ENCODE peak calls at places on chromosomes 1 and 21, in nine cellular contexts. U, X, P, N, O, E, G, F and W are unnamed samples. For H3K4me1, the result is how much of the 10 kb centered on the place peaks cover.

GRCh38 chr1:18583326-18583941 is 47.2 kb upstream of the PAX7 start:
- DNase-seq in O (no peak), F (no peak), P (peak), U (no peak), E (no peak), X (no peak), G (peak), N (no peak), W (peak)

GRCh38 chr1:8439015-8439702 is 121.2 kb downstream of the SLC45A1 start:
- DNase-seq in N (peak), P (peak), O (peak), X (peak), G (peak), U (peak), F (no peak), E (peak), W (peak)

GRCh38 chr1:21650400-21650799 is 18.8 kb downstream of the RAP1GAP start:
- DNase-seq in G (no peak), F (no peak), N (no peak), O (no peak), U (no peak), E (no peak), X (no peak), P (no peak), W (no peak)

GRCh38 chr1:150974580-150975478 is at the start of gene CERS2:
- DNase-seq in O (peak), U (peak), N (peak), P (peak), X (peak), E (peak), F (no peak), G (peak), W (peak)

GRCh38 chr21:37829447-37829846 is 86.8 kb downstream of the KCNJ6 start:
- DNase-seq in X (peak), G (peak), P (no peak), F (no peak), E (no peak), O (no peak), N (peak), U (no peak), W (peak)

GRCh38 chr1:110787328-110788071 is 85.4 kb upstream of the CD53 start:
- DNase-seq in X (no peak), P (no peak), F (no peak), G (no peak), E (no peak), O (no peak), N (no peak), U (no peak), W (peak)

GRCh38 chr1:111690306-111690617 is 48.9 kb downstream of the INKA2 start:
- DNase-seq in O (no peak), E (peak), U (no peak), N (peak), G (peak), P (no peak), X (peak), F (no peak), W (peak)

GRCh38 chr1:228735871-228736586 is 750 bp downstream of the RHOU start:
- DNase-seq in X (no peak), F (no peak), U (no peak), N (peak), O (peak), G (peak), E (peak), P (peak), W (peak)

GRCh38 chr1:46801323-46802055 is 2.6 kb downstream of the CYP4B1 start:
- DNase-seq in G (no peak), X (no peak), N (no peak), F (no peak), P (no peak), O (no peak), U (no peak), E (no peak), W (no peak)
- H3K4me3 ChIP-seq in G (no peak), X (no peak), N (no peak), F (no peak), P (peak), O (peak), U (peak), E (no peak), W (no peak)

GRCh38 chr1:168387781-168388760 is 107.4 kb downstream of the TBX19 start:
- DNase-seq in F (no peak), X (no peak), N (no peak), O (no peak), P (no peak), G (no peak), U (no peak), E (no peak), W (no peak)
- H3K4me1 ChIP-seq in F (under half), X (under half), N (under half), O (under half), P (under half), G (under half), U (under half), E (under half), W (under half)

DNA sequence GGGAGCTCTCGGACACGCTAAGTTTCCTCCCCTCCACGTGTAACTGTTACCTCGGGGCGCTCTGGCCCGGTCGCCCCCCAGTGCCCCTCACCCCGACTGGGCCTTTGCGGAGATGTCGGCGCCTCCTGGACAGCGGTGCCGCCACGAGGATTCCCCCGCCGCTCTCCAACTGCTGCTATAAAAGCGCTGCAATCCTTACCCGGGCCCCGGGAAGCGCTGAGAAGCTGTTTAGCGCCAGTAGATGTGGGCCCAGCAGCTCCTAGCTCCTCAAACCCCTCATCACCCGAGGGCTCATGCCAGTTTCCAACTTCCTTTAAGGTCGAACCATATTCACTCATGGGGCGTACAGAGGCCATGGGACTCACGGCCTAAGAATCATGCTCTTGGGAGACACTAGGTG is 361 bp upstream of the LMX1A start:
- DNase-seq in O (no peak), F (no peak), E (no peak), U (no peak), G (no peak), N (no peak), X (no peak), P (no peak), W (no peak)
- H3K4me3 ChIP-seq in O (peak), F (no peak), E (no peak), U (no peak), G (peak), N (no peak), X (no peak), P (peak), W (no peak)

GRCh38 chr1:15412488-15412800 is 2.8 kb downstream of the EFHD2 start:
- DNase-seq in G (peak), N (no peak), O (no peak), U (no peak), X (no peak), E (no peak), F (no peak), P (no peak), W (peak)

GRCh38 chr1:15412843-15413242 is 3.2 kb downstream of the EFHD2 start:
- DNase-seq in U (no peak), F (no peak), X (no peak), G (peak), O (no peak), P (no peak), E (peak), N (no peak), W (peak)

GRCh38 chr1:15411593-15412487 is 2.2 kb downstream of the EFHD2 start:
- DNase-seq in E (peak), O (no peak), F (no peak), U (no peak), N (no peak), P (peak), X (no peak), G (peak), W (peak)

GRCh38 chr1:15413563-15414449 is 4.1 kb downstream of the EFHD2 start:
- DNase-seq in O (no peak), X (no peak), G (peak), F (no peak), U (no peak), P (no peak), E (no peak), N (no peak), W (peak)

GRCh38 chr1:15414450-15414823 is 4.7 kb downstream of the EFHD2 start:
- DNase-seq in U (no peak), G (no peak), E (no peak), P (no peak), O (no peak), X (no peak), F (no peak), N (no peak), W (no peak)
- H3K4me1 ChIP-seq in U (half or more), G (half or more), E (under half), P (half or more), O (under half), X (under half), F (half or more), N (under half), W (half or more)

DNA sequence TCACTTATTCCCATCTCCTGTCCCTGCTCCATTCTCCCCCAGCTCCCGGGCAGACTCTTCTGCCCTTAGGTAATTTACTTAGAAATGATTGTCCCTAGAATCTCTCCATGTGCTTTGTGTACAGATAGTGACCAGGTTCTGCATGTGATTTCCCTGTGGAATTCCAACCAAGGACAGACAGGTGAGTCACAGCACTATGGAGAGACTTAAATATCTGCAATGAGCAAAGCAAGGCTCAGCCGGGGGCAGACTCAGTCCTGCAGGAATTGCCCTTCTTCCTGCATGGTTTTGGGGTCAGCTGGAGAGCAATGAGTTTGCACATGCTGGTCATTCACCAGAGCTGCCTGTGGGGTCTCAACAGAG is 57.3 kb downstream of the MDM4 start:
- DNase-seq in P (no peak), X (peak), F (peak), G (no peak), E (no peak), N (peak), U (no peak), O (no peak), W (no peak)
- H3K4me3 ChIP-seq in P (no peak), X (no peak), F (no peak), G (no peak), E (no peak), N (no peak), U (no peak), O (no peak), W (no peak)

GRCh38 chr1:233919786-233920185 is 15.3 kb downstream of the SLC35F3 start:
- DNase-seq in E (no peak), G (no peak), P (no peak), U (no peak), F (no peak), O (no peak), X (no peak), N (no peak), W (no peak)

GRCh38 chr1:233912909-233913308 is 8.4 kb downstream of the SLC35F3 start:
- DNase-seq in P (no peak), U (no peak), O (no peak), F (no peak), E (no peak), N (peak), G (no peak), X (no peak), W (no peak)

GRCh38 chr1:233912447-233912846 is 8.0 kb downstream of the SLC35F3 start:
- DNase-seq in O (no peak), P (no peak), X (no peak), N (no peak), G (no peak), F (no peak), E (no peak), U (no peak), W (no peak)

GRCh38 chr1:233916706-233917105 is 12.2 kb downstream of the SLC35F3 start:
- DNase-seq in E (no peak), O (no peak), G (no peak), P (no peak), U (no peak), N (peak), F (peak), X (peak), W (no peak)
- H3K4me1 ChIP-seq in E (under half), O (under half), G (under half), P (under half), U (under half), N (under half), F (half or more), X (under half), W (under half)